ENCODE peak calls at places on chromosomes 1 and 21, in eight cellular contexts. P is neural progenitor cell, N is right atrium auricular region, K is heart right ventricle, M is stomach, U is tibial artery, F is transverse colon, Q is body of pancreas. H is an unnamed sample.

GRCh38 chr1:114206392-114206791 is 52.7 kb upstream of the SYT6 start:
- DNase-seq in K (no peak), F (no peak), P (no peak), Q (no peak), U (no peak), N (no peak), M (no peak), H (no peak)

GRCh38 chr1:33390550-33390949 is 40.3 kb downstream of the PHC2 start:
- DNase-seq in U (no peak), K (no peak), F (no peak), P (no peak), M (no peak), N (no peak), Q (no peak), H (no peak)

GRCh38 chr21:44551290-44552015 is at the start of gene KRTAP10-2:
- DNase-seq in P (no peak), U (peak; percentile 55), F (peak; percentile 3), N (peak; percentile 44), M (peak; percentile 21), K (no peak), Q (no peak), H (peak; percentile 35)

GRCh38 chr21:39071623-39072214 is 111.5 kb downstream of the PSMG1 start:
- DNase-seq in Q (no peak), N (no peak), K (no peak), U (no peak), P (no peak), F (no peak), M (no peak), H (no peak)

GRCh38 chr1:40185951-40186864 is 25.0 kb downstream of the RLF start:
- DNase-seq in P (no peak), M (no peak), U (no peak), Q (no peak), K (no peak), F (peak; percentile 10), N (no peak), H (peak; percentile 59)

GRCh38 chr1:56644064-56644940 is 812 bp upstream of the PRKAA2 start:
- DNase-seq in P (peak; percentile 66), N (no peak), M (no peak), Q (no peak), F (peak; percentile 18), K (no peak), U (no peak), H (no peak)

GRCh38 chr1:246838118-246838456 is 93.7 kb downstream of the AHCTF1 start:
- DNase-seq in F (no peak), U (no peak), Q (no peak), N (no peak), P (no peak), K (no peak), M (no peak), H (no peak)

GRCh38 chr1:109527098-109527811 is 12.4 kb upstream of the GPR61 start:
- DNase-seq in N (no peak), K (no peak), U (no peak), Q (no peak), F (no peak), P (no peak), M (no peak), H (no peak)

GRCh38 chr1:24769656-24770651 is 24.7 kb downstream of the CLIC4 start:
- DNase-seq in U (no peak), F (no peak), Q (no peak), N (no peak), P (no peak), M (no peak), K (no peak), H (no peak)

DNA sequence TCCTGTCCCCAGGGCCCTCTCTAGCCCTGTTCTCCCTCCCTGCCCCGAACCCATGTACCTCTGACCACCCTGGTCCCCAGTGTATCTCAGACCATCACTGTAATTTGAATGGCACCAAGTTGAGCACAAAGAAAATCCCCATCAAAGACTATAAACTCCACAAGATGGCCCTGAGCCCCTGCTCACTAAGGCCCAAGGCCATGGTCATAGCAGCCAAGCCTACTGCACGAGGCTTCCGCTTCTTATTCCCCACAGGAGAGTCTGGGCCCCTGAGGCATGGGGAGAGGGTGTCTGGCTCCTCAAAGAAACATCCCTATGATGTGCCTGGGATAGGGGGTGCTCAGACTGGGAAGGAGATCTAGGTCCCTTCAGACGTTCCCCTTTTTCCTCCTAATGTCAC is 4.5 kb downstream of the ZNF683 start:
- DNase-seq in F (no peak), K (no peak), N (no peak), M (no peak), U (no peak), Q (no peak), P (no peak), H (no peak)
- TF ChIP-seq CTCF in F (no peak), K (no peak), N (no peak), M (no peak), U (no peak), Q (no peak), P (no peak), H (no peak)

GRCh38 chr21:33290441-33290840 is 24.3 kb downstream of the IL10RB start:
- DNase-seq in N (no peak), Q (no peak), U (no peak), K (no peak), M (peak; percentile 36), F (peak; percentile 51), P (no peak), H (peak; percentile 88)
- H3K36me3 ChIP-seq in N (peaks cover 17% of the 10 kb centered on the region), Q (peaks cover 8% of the 10 kb centered on the region), U (peaks cover 11% of the 10 kb centered on the region), K (peaks cover 88% of the 10 kb centered on the region), M (peaks cover 89% of the 10 kb centered on the region), F (no peaks in the 10 kb centered on the region), P (no peaks in the 10 kb centered on the region), H (no peaks in the 10 kb centered on the region)

GRCh38 chr1:107362468-107362867 is 221.6 kb downstream of the NTNG1 start:
- DNase-seq in Q (no peak), M (no peak), K (no peak), P (no peak), F (no peak), U (no peak), N (no peak), H (no peak)
- H3K27ac ChIP-seq in Q (no peak overlapping the region), M (no peak overlapping the region), K (no peak overlapping the region), P (no peak overlapping the region), F (no peak overlapping the region), U (no peak overlapping the region), N (no peak overlapping the region), H (no peak overlapping the region)

DNA sequence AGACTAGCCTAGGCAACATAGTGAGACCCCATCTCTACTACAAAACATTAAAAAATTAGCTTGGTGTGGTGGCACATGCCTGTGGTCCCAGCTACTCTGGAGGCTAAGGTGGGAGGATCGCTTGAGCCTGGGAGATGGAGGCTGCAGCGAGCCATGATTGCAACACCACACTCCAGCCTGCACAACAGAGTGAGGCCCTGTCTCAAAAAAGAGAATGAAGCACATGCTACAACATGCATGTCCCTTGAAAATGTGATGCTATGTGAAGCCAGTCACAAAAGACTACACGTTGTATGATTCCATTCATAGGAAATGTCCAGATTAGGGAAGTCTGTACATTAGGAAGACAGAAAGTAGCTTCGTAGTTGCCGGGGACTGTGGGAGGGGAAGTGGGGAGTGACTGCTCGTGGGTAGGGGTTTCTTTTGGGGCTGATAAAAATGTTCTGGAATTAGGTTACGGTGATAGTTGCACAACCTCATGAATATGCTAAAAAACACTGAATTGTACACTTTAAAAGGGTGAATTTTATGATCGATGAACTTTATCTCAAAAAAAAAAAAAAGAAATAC is 202.1 kb downstream of the KAZN start:
- DNase-seq in M (no peak), P (no peak), U (no peak), K (no peak), F (no peak), N (no peak), Q (no peak), H (no peak)
- TF ChIP-seq CTCF in M (no peak), P (no peak), U (no peak), K (no peak), F (no peak), N (no peak), Q (no peak), H (no peak)